ENCODE peak calls at places on chromosomes 1 and 21, in nine cellular contexts. One of them, this sample, is unnamed.

GRCh38 chr1:84972377-84972987 is 24.4 kb downstream of the MCOLN2 start:
- DNase-seq in Right ventricle myocardium inferior: no peak
- DNase-seq in SJSA1: no peak
- DNase-seq in naive thymus-derived CD8-positive, alpha-beta T cell: no peak
- DNase-seq in foreskin keratinocyte: no peak
- DNase-seq in naive B cell: no peak
- DNase-seq in activated naive CD4-positive, alpha-beta T cell treated with anti-CD3 and anti-CD28 coated beads, Interleukin-2, amount 10 ng/mL, durations not matched to agents 7 days and 5 days: no peak
- DNase-seq in lower lobe of right lung: no peak
- DNase-seq in HFF-Myc: no peak
- DNase-seq in this sample: no peak

GRCh38 chr1:154353460-154353904 is 28.2 kb downstream of the ATP8B2 start:
- DNase-seq in Right ventricle myocardium inferior: no peak
- DNase-seq in SJSA1: no peak
- DNase-seq in naive thymus-derived CD8-positive, alpha-beta T cell: no peak
- DNase-seq in foreskin keratinocyte: peak
- DNase-seq in naive B cell: peak
- DNase-seq in activated naive CD4-positive, alpha-beta T cell treated with anti-CD3 and anti-CD28 coated beads, Interleukin-2, amount 10 ng/mL, durations not matched to agents 7 days and 5 days: peak
- DNase-seq in lower lobe of right lung: no peak
- DNase-seq in HFF-Myc: peak
- DNase-seq in this sample: peak

GRCh38 chr1:52662645-52663313 is 29.8 kb downstream of the SHISAL2A start:
- DNase-seq in Right ventricle myocardium inferior: no peak
- DNase-seq in SJSA1: peak
- DNase-seq in naive thymus-derived CD8-positive, alpha-beta T cell: no peak
- DNase-seq in foreskin keratinocyte: peak
- DNase-seq in naive B cell: no peak
- DNase-seq in activated naive CD4-positive, alpha-beta T cell treated with anti-CD3 and anti-CD28 coated beads, Interleukin-2, amount 10 ng/mL, durations not matched to agents 7 days and 5 days: no peak
- DNase-seq in lower lobe of right lung: no peak
- DNase-seq in HFF-Myc: no peak
- DNase-seq in this sample: peak

GRCh38 chr1:42003433-42003832 is 84.7 kb upstream of the HIVEP3 start:
- DNase-seq in Right ventricle myocardium inferior: no peak
- DNase-seq in SJSA1: no peak
- DNase-seq in naive thymus-derived CD8-positive, alpha-beta T cell: no peak
- DNase-seq in foreskin keratinocyte: peak
- DNase-seq in naive B cell: no peak
- DNase-seq in activated naive CD4-positive, alpha-beta T cell treated with anti-CD3 and anti-CD28 coated beads, Interleukin-2, amount 10 ng/mL, durations not matched to agents 7 days and 5 days: no peak
- DNase-seq in lower lobe of right lung: peak
- DNase-seq in HFF-Myc: no peak
- DNase-seq in this sample: no peak

GRCh38 chr1:156602557-156602993 is 1.3 kb upstream of the GPATCH4 start:
- DNase-seq in Right ventricle myocardium inferior: no peak
- DNase-seq in SJSA1: no peak
- DNase-seq in naive thymus-derived CD8-positive, alpha-beta T cell: no peak
- DNase-seq in foreskin keratinocyte: peak
- DNase-seq in naive B cell: no peak
- DNase-seq in activated naive CD4-positive, alpha-beta T cell treated with anti-CD3 and anti-CD28 coated beads, Interleukin-2, amount 10 ng/mL, durations not matched to agents 7 days and 5 days: no peak
- DNase-seq in lower lobe of right lung: no peak
- DNase-seq in HFF-Myc: no peak
- DNase-seq in this sample: no peak

GRCh38 chr21:28298251-28298672 is 694.4 kb downstream of the LTN1 start:
- DNase-seq in Right ventricle myocardium inferior: no peak
- DNase-seq in SJSA1: no peak
- DNase-seq in naive thymus-derived CD8-positive, alpha-beta T cell: no peak
- DNase-seq in foreskin keratinocyte: no peak
- DNase-seq in naive B cell: no peak
- DNase-seq in activated naive CD4-positive, alpha-beta T cell treated with anti-CD3 and anti-CD28 coated beads, Interleukin-2, amount 10 ng/mL, durations not matched to agents 7 days and 5 days: no peak
- DNase-seq in lower lobe of right lung: no peak
- DNase-seq in HFF-Myc: no peak
- DNase-seq in this sample: peak

GRCh38 chr1:182927693-182928433 is 25.1 kb downstream of the SHCBP1L start:
- DNase-seq in Right ventricle myocardium inferior: no peak
- DNase-seq in SJSA1: no peak
- DNase-seq in naive thymus-derived CD8-positive, alpha-beta T cell: no peak
- DNase-seq in foreskin keratinocyte: no peak
- DNase-seq in naive B cell: peak
- DNase-seq in activated naive CD4-positive, alpha-beta T cell treated with anti-CD3 and anti-CD28 coated beads, Interleukin-2, amount 10 ng/mL, durations not matched to agents 7 days and 5 days: no peak
- DNase-seq in lower lobe of right lung: no peak
- DNase-seq in HFF-Myc: no peak
- DNase-seq in this sample: no peak

GRCh38 chr1:72489801-72490200 is 207.5 kb upstream of the NEGR1 start:
- DNase-seq in Right ventricle myocardium inferior: no peak
- DNase-seq in SJSA1: no peak
- DNase-seq in naive thymus-derived CD8-positive, alpha-beta T cell: no peak
- DNase-seq in foreskin keratinocyte: no peak
- DNase-seq in naive B cell: no peak
- DNase-seq in activated naive CD4-positive, alpha-beta T cell treated with anti-CD3 and anti-CD28 coated beads, Interleukin-2, amount 10 ng/mL, durations not matched to agents 7 days and 5 days: no peak
- DNase-seq in lower lobe of right lung: no peak
- DNase-seq in HFF-Myc: no peak
- DNase-seq in this sample: no peak